ENCODE peak calls at places on chromosome 12, in eight cellular contexts. C is ovary; B is GM23338; E is right cardiac atrium; V is pancreas; Y is heart right ventricle; Q is CD8-positive, alpha-beta T cell; U is breast epithelium. H is an unnamed sample.

GRCh38 chr12:68185598-68185997 is 26.1 kb upstream of the IFNG start:
- DNase-seq in C (no peak), B (no peak), E (no peak), V (no peak), Y (no peak), Q (no peak), U (no peak), H (no peak)

GRCh38 chr12:99911967-99912366 is 72.8 kb downstream of the ANKS1B start:
- DNase-seq in C (no peak), B (no peak), E (no peak), V (no peak), Y (no peak), Q (no peak), U (no peak), H (no peak)

GRCh38 chr12:109741286-109741969 is 27.8 kb downstream of the FAM222A start:
- DNase-seq in C (peak; percentile 22), B (no peak), E (no peak), V (peak; percentile 50), Y (no peak), Q (no peak), U (no peak), H (no peak)

GRCh38 chr12:131788070-131788469 is 40.1 kb upstream of the MMP17 start:
- DNase-seq in C (no peak), B (no peak), E (no peak), V (no peak), Y (no peak), Q (no peak), U (no peak), H (no peak)

GRCh38 chr12:104357431-104357952 is 54.0 kb downstream of the EID3 start:
- DNase-seq in C (no peak), B (no peak), E (no peak), V (no peak), Y (no peak), Q (no peak), U (no peak), H (no peak)

GRCh38 chr12:102513272-102513671 is 32.9 kb upstream of the IGF1 start:
- DNase-seq in C (no peak), B (no peak), E (no peak), V (no peak), Y (no peak), Q (no peak), U (no peak), H (no peak)

GRCh38 chr12:104503191-104503590 is 46.4 kb downstream of the CHST11 start:
- DNase-seq in C (no peak), B (no peak), E (no peak), V (no peak), Y (no peak), Q (no peak), U (no peak), H (no peak)

GRCh38 chr12:89439946-89440345 is 84.7 kb downstream of the GALNT4 start:
- DNase-seq in C (no peak), B (no peak), E (no peak), V (no peak), Y (no peak), Q (no peak), U (no peak), H (no peak)

DNA sequence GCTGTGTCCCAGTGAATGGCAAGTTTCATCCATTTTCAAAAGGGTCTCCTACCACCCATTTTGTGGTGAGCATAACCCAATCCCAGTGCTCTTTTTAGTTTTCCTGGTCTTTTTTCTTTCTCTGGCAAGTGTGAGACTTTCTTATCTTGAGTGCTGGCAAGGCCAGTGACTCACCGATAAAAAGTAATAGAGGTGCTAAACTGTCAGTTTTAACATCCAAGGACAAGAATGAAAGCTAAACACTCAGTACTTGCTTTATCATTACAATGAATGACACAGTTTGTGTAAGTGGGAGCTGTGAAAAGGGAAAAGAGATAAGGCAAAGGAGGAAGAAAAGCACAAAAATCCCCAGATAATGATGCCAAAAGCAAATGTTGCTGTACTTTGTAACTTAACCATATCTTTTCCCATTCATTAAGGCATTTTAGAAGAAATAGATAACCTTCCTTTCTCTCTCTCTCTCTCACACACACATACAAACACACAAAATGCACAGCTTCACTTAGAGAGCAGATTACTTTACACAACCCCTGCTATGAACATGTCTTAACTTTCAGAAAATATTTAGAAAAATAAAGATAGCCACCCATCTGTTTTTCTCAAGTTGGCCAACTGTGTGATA is 4.9 kb upstream of the LRIG3 start:
- DNase-seq in C (no peak), B (no peak), E (no peak), V (no peak), Y (no peak), Q (no peak), U (no peak), H (no peak)
- H3K4me3 ChIP-seq in C (no peak overlapping the region), B (no peak overlapping the region), E (no peak overlapping the region), V (no peak overlapping the region), Y (no peak overlapping the region), Q (no peak overlapping the region), U (no peak overlapping the region), H (no peak overlapping the region)

GRCh38 chr12:48070731-48071130 is 35.1 kb downstream of the SENP1 start:
- DNase-seq in C (no peak), B (no peak), E (no peak), V (no peak), Y (no peak), Q (no peak), U (no peak), H (no peak)

GRCh38 chr12:48068457-48068856 is 37.4 kb downstream of the SENP1 start:
- DNase-seq in C (no peak), B (no peak), E (no peak), V (no peak), Y (no peak), Q (no peak), U (no peak), H (no peak)

GRCh38 chr12:48069253-48069652 is 36.6 kb downstream of the SENP1 start:
- DNase-seq in C (no peak), B (no peak), E (no peak), V (no peak), Y (no peak), Q (no peak), U (no peak), H (no peak)

GRCh38 chr12:48070033-48070432 is 35.8 kb downstream of the SENP1 start:
- DNase-seq in C (no peak), B (no peak), E (no peak), V (no peak), Y (no peak), Q (no peak), U (no peak), H (no peak)

DNA sequence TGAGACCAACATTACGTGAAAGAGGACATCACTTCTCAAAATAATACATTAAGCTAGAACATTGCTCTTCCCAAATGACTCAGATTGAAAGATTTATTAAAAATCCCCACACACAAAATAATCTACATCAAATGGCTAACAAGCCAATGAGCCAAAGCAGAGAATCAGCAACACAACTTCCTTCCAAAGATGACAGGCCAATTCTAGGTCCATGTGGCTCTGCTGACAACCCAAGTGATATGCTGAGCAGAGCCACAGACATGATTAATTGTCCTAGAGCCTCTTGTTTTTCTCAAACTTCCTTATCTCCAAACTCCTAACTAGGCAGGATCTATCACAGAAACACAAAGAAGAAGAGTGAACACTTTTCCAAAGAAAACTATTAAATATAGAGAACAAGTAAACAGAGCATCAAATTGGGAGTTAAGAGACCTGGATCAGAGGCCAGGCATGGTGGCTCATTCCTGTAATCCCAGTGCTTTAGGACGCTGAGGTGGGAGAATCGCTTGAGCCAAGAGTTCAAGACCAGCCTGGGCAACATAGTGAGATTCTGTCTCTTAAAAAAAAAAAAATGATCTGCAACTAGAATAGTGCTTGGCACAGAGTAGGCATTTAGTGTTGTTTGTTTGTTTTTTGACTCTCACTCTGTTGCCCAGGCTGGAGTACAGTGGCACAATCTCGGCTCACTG is 38.5 kb downstream of the SENP1 start:
- DNase-seq in C (no peak), B (no peak), E (no peak), V (no peak), Y (no peak), Q (no peak), U (no peak), H (no peak)
- H3K27me3 ChIP-seq in C (no peaks in the 10 kb centered on the region), B (no peaks in the 10 kb centered on the region), E (no peaks in the 10 kb centered on the region), V (no peaks in the 10 kb centered on the region), Y (no peaks in the 10 kb centered on the region), Q (no peaks in the 10 kb centered on the region), U (no peaks in the 10 kb centered on the region), H (no peaks in the 10 kb centered on the region)

GRCh38 chr12:6236641-6236940 is 36.4 kb downstream of the CD9 start:
- DNase-seq in C (no peak), B (no peak), E (peak; percentile 27), V (peak; percentile 12), Y (no peak), Q (no peak), U (no peak), H (no peak)
- H3K4me1 ChIP-seq in C (no peaks in the 10 kb centered on the region), B (peaks cover 6% of the 10 kb centered on the region), E (peaks cover 26% of the 10 kb centered on the region), V (peaks cover 17% of the 10 kb centered on the region), Y (peaks cover 35% of the 10 kb centered on the region), Q (peaks cover 12% of the 10 kb centered on the region), U (peaks cover 33% of the 10 kb centered on the region), H (peaks cover 53% of the 10 kb centered on the region)

GRCh38 chr12:133120385-133121191 is 9.5 kb downstream of the ZNF891 start:
- DNase-seq in C (no peak), B (peak; percentile 1), E (no peak), V (no peak), Y (no peak), Q (no peak), U (no peak), H (no peak)
- H3K4me3 ChIP-seq in C (no peak overlapping the region), B (peak overlapping the region; percentile 2), E (peak overlapping the region; percentile 0), V (no peak overlapping the region), Y (no peak overlapping the region), Q (peak overlapping the region; percentile 12), U (no peak overlapping the region), H (no peak overlapping the region)

GRCh38 chr12:49091056-49091835 is 3.4 kb downstream of the DHH start:
- DNase-seq in C (peak; percentile 46), B (peak; percentile 14), E (no peak), V (peak; percentile 57), Y (no peak), Q (no peak), U (no peak), H (no peak)

GRCh38 chr12:49086116-49086515 is 8.5 kb downstream of the DHH start:
- DNase-seq in C (no peak), B (no peak), E (no peak), V (no peak), Y (no peak), Q (no peak), U (no peak), H (no peak)

GRCh38 chr12:49088190-49088931 is 6.2 kb downstream of the DHH start:
- DNase-seq in C (peak; percentile 76), B (peak; percentile 93), E (peak; percentile 80), V (peak; percentile 78), Y (peak; percentile 81), Q (peak; percentile 70), U (no peak), H (peak; percentile 68)

GRCh38 chr12:49089831-49090773 is 4.5 kb downstream of the DHH start:
- DNase-seq in C (peak; percentile 72), B (peak; percentile 64), E (peak; percentile 77), V (peak; percentile 55), Y (no peak), Q (peak; percentile 27), U (no peak), H (no peak)

GRCh38 chr12:49088932-49089330 is 5.7 kb downstream of the DHH start:
- DNase-seq in C (no peak), B (no peak), E (no peak), V (no peak), Y (no peak), Q (no peak), U (no peak), H (no peak)
- H3K27me3 ChIP-seq in C (peaks cover 3% of the 10 kb centered on the region), B (peaks cover 88% of the 10 kb centered on the region), E (no peaks in the 10 kb centered on the region), V (peaks cover 3% of the 10 kb centered on the region), Y (peaks cover 54% of the 10 kb centered on the region), Q (peaks cover 51% of the 10 kb centered on the region), U (peaks cover 51% of the 10 kb centered on the region), H (peaks cover 27% of the 10 kb centered on the region)